ENCODE peak calls at places on chromosomes 12 and 14, in six cellular contexts. T, R, D, S, A and F are unnamed samples.

GRCh38 chr14:100067971-100068959 is 3.0 kb downstream of the EVL start:
- DNase-seq in T (peak), R (no peak), D (no peak), S (peak), A (no peak), F (no peak)

GRCh38 chr14:40269436-40269835 is 837.2 kb upstream of the FBXO33 start:
- DNase-seq in T (no peak), R (no peak), D (no peak), S (no peak), A (no peak), F (no peak)

GRCh38 chr14:100155049-100155621 is 4.3 kb downstream of the DEGS2 start:
- DNase-seq in T (peak), R (no peak), D (peak), S (peak), A (no peak), F (peak)

GRCh38 chr12:40226652-40227051 is 1.9 kb downstream of the LRRK2 start:
- DNase-seq in T (no peak), R (peak), D (no peak), S (peak), A (no peak), F (no peak)

GRCh38 chr12:52214421-52214802 is 18.6 kb upstream of the KRT7 start:
- DNase-seq in T (no peak), R (peak), D (no peak), S (no peak), A (no peak), F (no peak)

GRCh38 chr12:89427508-89428156 is 75.3 kb upstream of the DUSP6 start:
- DNase-seq in T (peak), R (no peak), D (no peak), S (no peak), A (no peak), F (no peak)

GRCh38 chr14:31843361-31844091 is 233.6 kb upstream of the ARHGAP5 start:
- DNase-seq in T (no peak), R (no peak), D (no peak), S (peak), A (no peak), F (no peak)

GRCh38 chr14:59897757-59898383 is 22.1 kb upstream of the LRRC9 start:
- DNase-seq in T (peak), R (no peak), D (peak), S (peak), A (no peak), F (peak)

GRCh38 chr12:113207621-113208040 is 13.6 kb upstream of the TPCN1 start:
- DNase-seq in T (peak), R (no peak), D (no peak), S (no peak), A (no peak), F (no peak)

GRCh38 chr12:4586500-4586899 is 24.5 kb downstream of the DYRK4 start:
- DNase-seq in T (no peak), R (no peak), D (no peak), S (no peak), A (no peak), F (no peak)

GRCh38 chr12:12779529-12779928 is 5.9 kb upstream of the APOLD1 start:
- DNase-seq in T (no peak), R (no peak), D (no peak), S (peak), A (no peak), F (no peak)

GRCh38 chr12:96047621-96048211 is 12.3 kb upstream of the LTA4H start:
- DNase-seq in T (peak), R (no peak), D (no peak), S (peak), A (no peak), F (no peak)

GRCh38 chr12:29153231-29153630 is 4.2 kb downstream of the FAR2 start:
- DNase-seq in T (peak), R (no peak), D (no peak), S (no peak), A (no peak), F (no peak)

GRCh38 chr14:93975791-93976476 is 436 bp downstream of the ASB2 start:
- DNase-seq in T (no peak), R (no peak), D (no peak), S (no peak), A (no peak), F (no peak)

GRCh38 chr14:38074091-38074490 is 133.6 kb upstream of the SSTR1 start:
- DNase-seq in T (no peak), R (no peak), D (no peak), S (no peak), A (no peak), F (no peak)

GRCh38 chr12:121668750-121669524 is 517 bp downstream of the MORN3 start:
- DNase-seq in T (peak), R (no peak), D (peak), S (peak), A (no peak), F (peak)

GRCh38 chr12:121903202-121903601 is 14.6 kb downstream of the PSMD9 start:
- DNase-seq in T (no peak), R (no peak), D (no peak), S (no peak), A (no peak), F (no peak)

GRCh38 chr12:45200497-45201043 is 15.3 kb upstream of the ANO6 start:
- DNase-seq in T (no peak), R (no peak), D (no peak), S (peak), A (no peak), F (no peak)

GRCh38 chr14:64838656-64839055 is 41.1 kb downstream of the SPTB start:
- DNase-seq in T (no peak), R (no peak), D (no peak), S (no peak), A (no peak), F (no peak)

GRCh38 chr12:30531731-30532678 is 163.7 kb downstream of the IPO8 start:
- DNase-seq in T (no peak), R (no peak), D (no peak), S (no peak), A (no peak), F (no peak)

GRCh38 chr12:30533518-30533917 is 162.2 kb downstream of the IPO8 start:
- DNase-seq in T (no peak), R (no peak), D (no peak), S (peak), A (no peak), F (no peak)

GRCh38 chr12:30537228-30537627 is 158.4 kb downstream of the IPO8 start:
- DNase-seq in T (no peak), R (no peak), D (no peak), S (no peak), A (no peak), F (no peak)
- TF ChIP-seq CTCF in T (no peak), R (no peak), D (no peak), S (no peak), A (no peak), F (no peak)

GRCh38 chr14:24272442-24272841 is 1.0 kb upstream of the RABGGTA start:
- DNase-seq in T (no peak), R (no peak), D (no peak), S (no peak), A (no peak), F (no peak)

GRCh38 chr14:24275524-24276139 is 4.2 kb upstream of the RABGGTA start:
- DNase-seq in T (no peak), R (no peak), D (no peak), S (no peak), A (no peak), F (no peak)

GRCh38 chr14:24274101-24274543 is 2.7 kb upstream of the RABGGTA start:
- DNase-seq in T (peak), R (no peak), D (no peak), S (peak), A (no peak), F (no peak)

GRCh38 chr14:24271834-24272263 is 452 bp upstream of the RABGGTA start:
- DNase-seq in T (no peak), R (no peak), D (no peak), S (no peak), A (no peak), F (no peak)

DNA sequence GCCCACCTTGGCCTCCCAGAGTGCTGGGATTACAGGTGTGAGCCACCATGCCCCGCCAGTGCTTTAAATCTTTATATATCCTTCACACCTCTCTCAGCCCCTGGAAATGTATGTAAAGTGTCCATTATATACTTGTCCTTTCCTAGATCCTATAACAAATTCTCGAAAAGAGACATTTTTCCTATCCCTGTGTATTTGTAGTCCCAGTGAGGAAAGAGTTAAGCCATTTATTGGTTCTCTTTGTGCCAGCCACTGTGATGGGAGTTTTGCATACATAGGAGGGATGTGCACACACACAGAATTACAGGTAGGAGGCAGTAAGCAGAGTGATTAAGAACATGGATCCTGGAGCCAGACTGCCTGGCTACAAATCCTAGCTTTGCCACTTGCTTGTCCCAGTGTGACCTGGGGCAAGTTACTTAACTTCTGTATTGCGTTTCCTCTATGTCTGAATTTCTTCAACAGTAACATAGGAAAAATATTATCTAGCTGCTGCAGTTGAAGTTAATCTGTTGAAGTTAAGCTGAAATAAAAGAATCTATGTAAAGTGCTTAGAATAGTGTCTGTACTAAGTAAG is 2.1 kb upstream of the RABGGTA start:
- DNase-seq in T (peak), R (no peak), D (no peak), S (no peak), A (no peak), F (no peak)
- TF ChIP-seq CTCF in T (no peak), R (no peak), D (no peak), S (no peak), A (no peak), F (no peak)

GRCh38 chr12:115481141-115481540 is 796.4 kb downstream of the MED13L start:
- DNase-seq in T (no peak), R (no peak), D (no peak), S (no peak), A (no peak), F (no peak)
- TF ChIP-seq CTCF in T (no peak), R (no peak), D (no peak), S (no peak), A (no peak), F (no peak)

GRCh38 chr14:76352639-76353281 is 23.2 kb upstream of the ESRRB start:
- DNase-seq in T (peak), R (no peak), D (peak), S (peak), A (peak), F (peak)

GRCh38 chr14:76349993-76350392 is 25.9 kb upstream of the ESRRB start:
- DNase-seq in T (no peak), R (no peak), D (no peak), S (no peak), A (no peak), F (no peak)

GRCh38 chr14:76350671-76351070 is 25.3 kb upstream of the ESRRB start:
- DNase-seq in T (no peak), R (no peak), D (no peak), S (no peak), A (no peak), F (no peak)

GRCh38 chr14:76354310-76354709 is 21.6 kb upstream of the ESRRB start:
- DNase-seq in T (no peak), R (no peak), D (no peak), S (no peak), A (no peak), F (no peak)

DNA sequence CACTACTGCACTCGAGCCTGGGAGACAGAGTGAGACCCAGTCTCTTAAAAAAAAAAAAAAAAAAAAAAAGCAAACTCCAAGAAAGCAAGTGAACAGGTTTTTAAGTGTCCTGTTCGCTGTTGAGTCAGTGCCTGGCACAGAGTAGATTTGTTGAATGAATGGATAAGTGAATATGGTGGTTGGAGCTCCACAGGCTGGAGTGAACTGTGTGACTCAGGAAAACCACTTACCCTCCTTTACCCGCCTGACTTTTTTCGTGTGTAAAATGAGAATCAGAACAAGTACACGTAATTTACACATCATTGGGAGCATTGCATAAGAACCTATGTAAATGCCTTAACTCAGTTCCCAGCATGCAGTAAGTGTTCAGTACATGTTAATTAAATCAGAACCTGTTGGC is 24.0 kb upstream of the ESRRB start:
- DNase-seq in T (no peak), R (no peak), D (no peak), S (no peak), A (no peak), F (no peak)
- TF ChIP-seq CTCF in T (no peak), R (no peak), D (no peak), S (no peak), A (no peak), F (no peak)

GRCh38 chr14:104436047-104436531 is 143.5 kb upstream of the C14orf180 start:
- DNase-seq in T (no peak), R (peak), D (no peak), S (no peak), A (peak), F (no peak)
- TF ChIP-seq CTCF in T (no peak), R (no peak), D (no peak), S (no peak), A (no peak), F (no peak)

GRCh38 chr12:106724116-106724515 is 50.4 kb upstream of the RIC8B start:
- DNase-seq in T (no peak), R (no peak), D (no peak), S (no peak), A (no peak), F (no peak)
- TF ChIP-seq CTCF in T (no peak), R (no peak), D (no peak), S (no peak), A (no peak), F (no peak)

DNA sequence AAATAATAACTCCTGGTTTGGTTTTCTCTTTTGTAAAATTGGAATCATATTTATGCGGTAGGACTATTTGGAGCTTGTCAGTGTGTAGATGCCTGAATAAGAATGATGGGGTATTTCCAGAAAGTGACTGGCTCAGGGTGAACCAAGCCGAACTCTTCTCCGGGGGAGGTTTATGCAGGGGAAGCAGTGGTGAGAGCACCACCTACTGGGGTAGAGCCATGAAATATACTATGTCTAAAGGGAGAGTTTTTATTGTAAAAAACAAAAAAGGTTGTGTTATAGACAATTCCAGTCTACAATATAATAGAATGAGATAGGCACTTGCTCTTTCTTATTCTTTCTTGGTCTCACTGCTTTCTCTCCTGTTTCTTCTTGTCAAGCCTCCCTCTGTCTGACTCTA is 222.9 kb upstream of the SLC16A7 start:
- DNase-seq in T (no peak), R (no peak), D (no peak), S (peak), A (no peak), F (peak)
- TF ChIP-seq CTCF in T (no peak), R (no peak), D (peak), S (peak), A (no peak), F (no peak)

DNA sequence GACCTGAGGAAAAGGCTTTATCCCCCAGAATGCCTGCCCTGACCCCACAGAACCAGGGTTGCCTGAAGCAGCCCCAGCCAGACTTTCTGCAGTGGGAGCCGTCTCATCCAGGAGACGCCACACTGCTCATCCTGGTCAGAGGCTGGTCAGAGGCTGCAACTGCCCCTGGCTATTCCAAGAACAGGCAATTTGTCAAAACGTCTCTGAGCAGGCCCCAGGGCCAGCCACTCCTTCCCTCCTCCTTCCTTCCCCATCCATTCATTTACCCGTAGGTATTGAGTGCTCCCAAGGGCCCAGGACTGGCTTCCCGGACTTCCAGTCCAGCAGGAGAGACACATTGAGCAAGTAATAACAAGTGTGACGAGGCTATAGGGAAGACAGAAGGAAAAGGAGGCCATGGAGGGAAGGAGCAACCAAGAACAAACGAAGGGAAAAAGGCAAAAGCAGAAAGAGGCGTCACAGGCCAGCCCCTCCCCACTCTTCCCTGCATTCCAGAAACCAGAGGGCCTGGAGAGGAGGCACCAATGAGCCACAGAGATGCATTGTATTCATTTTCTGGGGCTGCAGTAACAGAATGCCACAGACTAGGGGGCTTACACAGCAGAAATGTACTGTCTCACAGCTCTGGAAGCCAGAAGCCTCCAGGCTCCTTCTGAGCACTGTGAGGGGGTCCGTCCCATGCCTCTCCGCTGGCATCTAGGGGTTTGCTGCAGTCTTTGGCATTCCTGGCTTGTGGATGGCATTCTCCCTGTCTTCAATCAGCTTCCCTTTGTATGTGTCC is 21.0 kb upstream of the CD9 start:
- DNase-seq in T (no peak), R (no peak), D (peak), S (peak), A (no peak), F (no peak)
- TF ChIP-seq CTCF in T (no peak), R (no peak), D (peak), S (peak), A (no peak), F (no peak)

DNA sequence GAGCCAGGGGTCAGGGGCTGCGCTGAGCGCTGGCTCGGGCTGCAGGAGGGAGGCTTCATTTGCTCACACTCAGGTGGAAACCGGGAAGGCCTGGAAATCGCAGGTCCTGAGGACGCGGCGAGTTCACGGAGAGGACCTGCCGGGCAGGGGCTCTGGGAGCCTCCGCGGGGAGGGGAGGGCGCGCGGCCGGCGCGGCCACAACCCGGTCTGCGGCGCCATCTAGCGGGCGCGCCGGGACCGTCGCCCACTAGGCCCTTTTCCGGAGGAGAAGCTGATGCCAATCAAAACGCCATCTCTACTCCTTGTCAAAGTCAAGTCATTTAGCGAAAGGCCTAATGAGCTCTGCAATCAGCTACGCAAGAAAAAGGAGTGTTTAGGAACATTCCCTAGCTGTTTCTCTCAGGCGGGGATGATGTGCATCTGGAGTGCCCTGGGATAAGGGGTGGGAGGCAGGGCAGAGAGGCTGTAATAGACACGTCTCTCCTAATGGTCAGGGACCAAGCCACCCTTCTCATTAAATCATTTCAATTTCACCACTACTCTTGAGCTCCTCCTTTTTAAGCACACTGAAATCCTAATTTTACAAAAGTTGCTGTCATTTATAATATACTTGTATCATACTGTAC is 885.8 kb upstream of the TMEM132C start:
- DNase-seq in T (peak), R (no peak), D (peak), S (peak), A (peak), F (peak)
- TF ChIP-seq CTCF in T (peak), R (peak), D (peak), S (peak), A (no peak), F (peak)

GRCh38 chr14:53999061-53999488 is 42.5 kb upstream of the BMP4 start:
- DNase-seq in T (no peak), R (no peak), D (no peak), S (peak), A (no peak), F (no peak)

GRCh38 chr14:54000341-54000811 is 43.8 kb upstream of the BMP4 start:
- DNase-seq in T (no peak), R (no peak), D (no peak), S (peak), A (no peak), F (no peak)

GRCh38 chr14:54002653-54003052 is 46.0 kb upstream of the BMP4 start:
- DNase-seq in T (no peak), R (no peak), D (no peak), S (peak), A (no peak), F (peak)

GRCh38 chr14:54003064-54003463 is 46.4 kb upstream of the BMP4 start:
- DNase-seq in T (no peak), R (no peak), D (no peak), S (peak), A (no peak), F (no peak)

GRCh38 chr14:54001189-54001878 is 44.7 kb upstream of the BMP4 start:
- DNase-seq in T (no peak), R (no peak), D (no peak), S (peak), A (no peak), F (peak)
- TF ChIP-seq CTCF in T (no peak), R (no peak), D (peak), S (no peak), A (no peak), F (no peak)